ENCODE peak calls at places on chromosome 21, in eight cellular contexts. S, I, X, G, R, U, C and V are unnamed samples.

GRCh38 chr21:33059319-33059894 is 10.5 kb upstream of the OLIG1 start:
- DNase-seq in G (no peak), U (no peak), R (no peak), C (no peak), I (no peak), X (no peak), S (no peak), V (no peak)

GRCh38 chr21:17548262-17548661 is 35.4 kb downstream of the CXADR start:
- DNase-seq in X (no peak), S (no peak), C (no peak), I (no peak), R (peak), G (no peak), U (no peak), V (no peak)

GRCh38 chr21:43719748-43720538 is 1.0 kb downstream of the PDXK start:
- DNase-seq in R (no peak), C (no peak), I (no peak), S (no peak), X (no peak), G (no peak), U (no peak), V (no peak)

GRCh38 chr21:44800971-44801467 is 601 bp downstream of the UBE2G2 start:
- DNase-seq in U (no peak), I (peak), G (peak), S (no peak), X (no peak), R (peak), C (no peak), V (no peak)

GRCh38 chr21:45584786-45585185 is 42.5 kb upstream of the SLC19A1 start:
- DNase-seq in G (no peak), S (no peak), U (no peak), R (no peak), C (no peak), I (no peak), X (no peak), V (no peak)

GRCh38 chr21:38660333-38661295 is 145.1 kb upstream of the ETS2 start:
- DNase-seq in C (no peak), G (no peak), I (no peak), X (no peak), U (no peak), R (no peak), S (no peak), V (peak)

GRCh38 chr21:16241500-16241963 is 511.8 kb downstream of the USP25 start:
- DNase-seq in G (no peak), S (no peak), U (no peak), I (peak), C (peak), X (no peak), R (peak), V (no peak)

GRCh38 chr21:43637530-43637929 is 21.8 kb downstream of the HSF2BP start:
- DNase-seq in R (no peak), X (no peak), I (no peak), G (no peak), C (no peak), S (no peak), U (no peak), V (no peak)

GRCh38 chr21:42424848-42425602 is 21.3 kb downstream of the UBASH3A start:
- DNase-seq in X (no peak), C (no peak), S (no peak), G (no peak), R (no peak), I (no peak), U (no peak), V (no peak)

GRCh38 chr21:45997205-45997494 is 15.6 kb downstream of the COL6A1 start:
- DNase-seq in G (no peak), S (no peak), R (no peak), I (no peak), C (no peak), U (no peak), X (no peak), V (no peak)

GRCh38 chr21:44849616-44850130 is 23.8 kb downstream of the PTTG1IP start:
- DNase-seq in S (no peak), R (no peak), C (no peak), G (no peak), I (no peak), X (no peak), U (no peak), V (no peak)

GRCh38 chr21:44259082-44259705 is 2.5 kb downstream of the DNMT3L start:
- DNase-seq in S (no peak), X (no peak), U (no peak), I (no peak), G (no peak), R (peak), C (no peak), V (no peak)

GRCh38 chr21:45406801-45407628 is 2.0 kb downstream of the COL18A1 start:
- DNase-seq in X (no peak), R (peak), C (peak), G (no peak), U (no peak), S (no peak), I (no peak), V (no peak)

GRCh38 chr21:33864150-33864549 is 51.5 kb downstream of the ATP5PO start:
- DNase-seq in C (no peak), S (no peak), U (no peak), G (no peak), X (no peak), R (no peak), I (no peak), V (no peak)

GRCh38 chr21:43935711-43936110 is 70.7 kb downstream of the AGPAT3 start:
- DNase-seq in R (no peak), X (no peak), C (no peak), S (no peak), U (no peak), G (no peak), I (no peak), V (no peak)

GRCh38 chr21:45004481-45005263 is 64.8 kb downstream of the SLX9 start:
- DNase-seq in G (peak), R (peak), S (peak), U (no peak), X (no peak), I (no peak), C (no peak), V (no peak)

GRCh38 chr21:35506352-35506751 is 457.2 kb upstream of the RUNX1 start:
- DNase-seq in S (no peak), C (peak), I (peak), G (no peak), R (no peak), U (no peak), X (no peak), V (no peak)

GRCh38 chr21:30209571-30209970 is 6.3 kb downstream of the CLDN8 start:
- DNase-seq in I (no peak), S (no peak), R (no peak), C (no peak), U (no peak), X (no peak), G (peak), V (no peak)

GRCh38 chr21:45964649-45965048 is 16.9 kb upstream of the COL6A1 start:
- DNase-seq in S (no peak), R (no peak), I (no peak), U (no peak), G (no peak), X (no peak), C (no peak), V (no peak)

GRCh38 chr21:18877932-18878331 is 474.3 kb upstream of the TMPRSS15 start:
- DNase-seq in G (no peak), C (no peak), S (no peak), X (no peak), I (no peak), R (no peak), U (no peak), V (no peak)

GRCh38 chr21:34948157-34948556 is 100.9 kb downstream of the RUNX1 start:
- DNase-seq in U (no peak), I (no peak), R (no peak), C (no peak), X (no peak), G (no peak), S (no peak), V (no peak)

GRCh38 chr21:45970674-45971486 is 10.7 kb upstream of the COL6A1 start:
- DNase-seq in G (peak), R (no peak), X (no peak), I (peak), U (no peak), S (no peak), C (no peak), V (no peak)

GRCh38 chr21:39630827-39631226 is 18.1 kb downstream of the B3GALT5 start:
- DNase-seq in G (peak), U (no peak), C (no peak), S (no peak), R (peak), X (no peak), I (peak), V (no peak)

GRCh38 chr21:25967566-25968438 is 202.8 kb downstream of the APP start:
- DNase-seq in G (no peak), R (no peak), C (no peak), X (peak), S (no peak), I (peak), U (no peak), V (no peak)
- H3K4me3 ChIP-seq in G (no peak), R (no peak), C (no peak), X (no peak), S (no peak), I (no peak), U (no peak), V (no peak)

DNA sequence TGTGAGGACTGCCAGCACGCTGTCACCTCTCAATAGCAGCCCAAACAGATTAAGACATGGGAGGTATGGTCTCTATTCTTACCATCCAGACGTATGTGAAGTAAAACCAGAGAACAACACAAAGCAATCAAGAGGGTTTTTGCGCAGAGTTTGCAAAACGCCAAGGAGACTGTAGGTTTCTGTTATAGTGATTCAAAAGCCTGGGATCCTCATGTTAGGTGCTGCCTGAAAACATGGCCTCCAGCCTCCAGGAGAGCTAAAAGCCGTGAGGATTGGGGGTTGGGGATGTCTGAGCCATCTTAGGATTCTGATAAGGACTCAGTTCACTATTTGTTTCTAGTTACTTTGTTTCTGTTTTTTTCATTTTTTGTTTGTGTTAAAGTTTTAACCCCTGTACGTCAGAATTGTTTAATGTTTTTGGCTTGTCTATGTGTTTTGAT is 4.2 kb upstream of the CCT8 start:
- DNase-seq in X (no peak), R (peak), G (peak), I (peak), C (no peak), S (no peak), U (no peak), V (no peak)
- H3K4me3 ChIP-seq in X (peak), R (peak), G (peak), I (peak), C (no peak), S (peak), U (peak), V (peak)

GRCh38 chr21:37660709-37661108 is 255.5 kb downstream of the KCNJ6 start:
- DNase-seq in U (no peak), G (no peak), X (no peak), C (no peak), I (no peak), S (no peak), R (no peak), V (no peak)

GRCh38 chr21:37656899-37657298 is 259.4 kb downstream of the KCNJ6 start:
- DNase-seq in C (no peak), R (no peak), I (no peak), U (no peak), G (no peak), X (no peak), S (no peak), V (no peak)

GRCh38 chr21:37659874-37660273 is 256.4 kb downstream of the KCNJ6 start:
- DNase-seq in U (no peak), I (no peak), C (no peak), S (no peak), G (no peak), R (no peak), X (no peak), V (no peak)

GRCh38 chr21:37658994-37659458 is 257.2 kb downstream of the KCNJ6 start:
- DNase-seq in C (no peak), U (peak), R (peak), X (no peak), G (peak), S (no peak), I (peak), V (peak)

DNA sequence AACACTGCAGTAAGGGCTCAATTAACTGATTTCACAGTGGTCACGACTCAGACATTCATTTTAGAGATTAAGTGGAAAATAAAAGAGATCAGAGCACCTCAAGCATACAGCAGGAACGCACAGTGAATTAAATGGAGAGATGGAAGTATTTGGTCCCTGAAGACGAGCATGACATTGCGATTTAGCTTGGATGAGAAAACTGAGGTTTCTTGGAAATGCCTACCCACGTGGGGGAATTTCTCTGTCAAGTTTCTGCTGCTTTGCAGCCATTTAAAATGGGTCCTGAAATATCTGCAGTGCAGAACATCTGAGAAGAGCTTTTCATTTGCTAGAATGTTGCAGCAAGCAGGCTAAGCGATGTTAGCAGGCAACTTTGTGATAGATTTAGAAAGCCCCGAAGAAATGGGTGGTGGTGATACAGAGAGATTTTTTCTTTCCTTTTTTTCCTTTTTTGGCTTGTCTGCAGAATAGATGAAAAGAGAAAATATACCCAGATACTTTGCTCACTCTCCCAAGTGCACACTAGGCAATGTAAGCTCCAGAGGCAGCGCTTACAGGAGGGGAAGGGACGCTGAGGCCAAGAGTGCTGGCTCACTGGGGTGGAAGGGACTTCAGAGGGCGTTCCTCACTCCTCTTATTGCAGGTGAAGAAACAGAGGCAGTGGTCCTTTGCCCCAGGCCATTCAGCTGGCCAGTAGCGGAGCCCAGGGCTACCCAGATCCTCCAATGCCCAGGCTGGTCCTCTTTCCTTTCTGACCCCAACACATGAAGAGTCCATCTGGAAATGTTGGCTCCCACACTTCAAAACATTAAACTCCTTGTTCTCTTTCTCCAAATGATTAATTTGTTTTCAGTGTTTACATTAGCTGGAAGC is 257.9 kb downstream of the KCNJ6 start:
- DNase-seq in X (no peak), I (peak), R (peak), C (no peak), U (no peak), G (no peak), S (no peak), V (no peak)
- H3K4me3 ChIP-seq in X (no peak), I (peak), R (no peak), C (no peak), U (no peak), G (no peak), S (no peak), V (peak)

GRCh38 chr21:41360072-41360821 is 1.6 kb upstream of the MX2 start:
- DNase-seq in I (peak), G (peak), R (peak), C (no peak), X (no peak), U (peak), S (no peak), V (no peak)

GRCh38 chr21:41359289-41359688 is 2.5 kb upstream of the MX2 start:
- DNase-seq in X (no peak), C (no peak), I (no peak), U (no peak), G (no peak), R (no peak), S (no peak), V (no peak)

GRCh38 chr21:41361786-41362604 is at the start of gene MX2:
- DNase-seq in I (peak), G (peak), X (peak), C (no peak), U (peak), R (peak), S (no peak), V (no peak)

GRCh38 chr21:41362605-41363369 is 960 bp downstream of the MX2 start:
- DNase-seq in G (no peak), U (no peak), I (no peak), X (no peak), R (no peak), C (no peak), S (no peak), V (no peak)

GRCh38 chr21:41361053-41361785 is 608 bp upstream of the MX2 start:
- DNase-seq in R (no peak), S (no peak), I (no peak), X (no peak), U (no peak), C (no peak), G (no peak), V (no peak)
- H3K4me3 ChIP-seq in R (peak), S (no peak), I (peak), X (peak), U (peak), C (no peak), G (peak), V (peak)